ENCODE peak calls at places on chromosome 19, in six cellular contexts. U is brain microvascular endothelial cell, L is thoracic aorta, P is HL-60, X is colonic mucosa, W is left ventricle myocardium inferior. K is an unnamed sample.

GRCh38 chr19:53912653-53913052 is 3.6 kb downstream of the CACNG7 start:
- DNase-seq in U (no peak), L (no peak), P (no peak), X (no peak), W (no peak), K (no peak)

GRCh38 chr19:30481823-30482222 is 109.6 kb downstream of the ZNF536 start:
- DNase-seq in U (no peak), L (no peak), P (no peak), X (no peak), W (no peak), K (no peak)

GRCh38 chr19:1622541-1622940 is 17.3 kb upstream of the UQCR11 start:
- DNase-seq in U (no peak), L (no peak), P (no peak), X (no peak), W (no peak), K (no peak)

GRCh38 chr19:55370305-55370988 is at the start of gene IL11:
- DNase-seq in U (peak; percentile 32), L (no peak), P (no peak), X (no peak), W (no peak), K (no peak)

GRCh38 chr19:4649392-4650094 is 10.2 kb downstream of the TNFAIP8L1 start:
- DNase-seq in U (no peak), L (no peak), P (no peak), X (no peak), W (no peak), K (no peak)

GRCh38 chr19:27672309-27673047 is 1540.5 kb downstream of the UQCRFS1 start:
- DNase-seq in U (no peak), L (no peak), P (no peak), X (no peak), W (peak; percentile 32), K (no peak)

GRCh38 chr19:43797556-43797955 is 4.7 kb downstream of the LYPD5 start:
- DNase-seq in U (no peak), L (no peak), P (no peak), X (no peak), W (no peak), K (no peak)

GRCh38 chr19:38362076-38362945 is 12.1 kb upstream of the PSMD8 start:
- DNase-seq in U (peak; percentile 62), L (no peak), P (no peak), X (peak; percentile 95), W (peak; percentile 85), K (no peak)

GRCh38 chr19:3346677-3347353 is 19.6 kb upstream of the NFIC start:
- DNase-seq in U (no peak), L (no peak), P (no peak), X (peak; percentile 55), W (peak; percentile 79), K (no peak)

GRCh38 chr19:29546583-29547190 is 20.9 kb downstream of the VSTM2B start:
- DNase-seq in U (no peak), L (no peak), P (no peak), X (no peak), W (no peak), K (no peak)

GRCh38 chr19:49749055-49749716 is 13.9 kb downstream of the TSKS start:
- DNase-seq in U (no peak), L (no peak), P (no peak), X (no peak), W (no peak), K (no peak)

GRCh38 chr19:10114651-10115391 is 3.3 kb downstream of the P2RY11 start:
- DNase-seq in U (no peak), L (no peak), P (peak; percentile 41), X (no peak), W (no peak), K (no peak)

GRCh38 chr19:15584541-15585115 is 30.4 kb upstream of the CYP4F8 start:
- DNase-seq in U (peak; percentile 40), L (peak; percentile 28), P (peak; percentile 74), X (peak; percentile 85), W (peak; percentile 82), K (no peak)

GRCh38 chr19:3458595-3459284 is 21.6 kb downstream of the SMIM24 start:
- DNase-seq in U (no peak), L (no peak), P (no peak), X (no peak), W (no peak), K (no peak)

GRCh38 chr19:5006201-5006600 is 37.3 kb downstream of the KDM4B start:
- DNase-seq in U (no peak), L (no peak), P (no peak), X (no peak), W (no peak), K (no peak)

GRCh38 chr19:1089126-1089771 is 5.9 kb downstream of the POLR2E start:
- DNase-seq in U (no peak), L (no peak), P (no peak), X (no peak), W (no peak), K (no peak)

GRCh38 chr19:47005164-47005641 is 14.4 kb upstream of the NPAS1 start:
- DNase-seq in U (no peak), L (no peak), P (no peak), X (no peak), W (no peak), K (no peak)

GRCh38 chr19:51891193-51891747 is 3.5 kb upstream of the ZNF577 start:
- DNase-seq in U (no peak), L (no peak), P (no peak), X (no peak), W (no peak), K (no peak)

GRCh38 chr19:35509018-35509652 is 4.3 kb downstream of the DMKN start:
- DNase-seq in U (no peak), L (no peak), P (no peak), X (peak; percentile 67), W (no peak), K (no peak)

GRCh38 chr19:23762884-23763711 is 4.4 kb upstream of the ZNF681 start:
- DNase-seq in U (peak; percentile 60), L (no peak), P (no peak), X (peak; percentile 96), W (peak; percentile 87), K (no peak)

GRCh38 chr19:29370276-29370675 is 155.5 kb upstream of the VSTM2B start:
- DNase-seq in U (no peak), L (no peak), P (no peak), X (no peak), W (no peak), K (no peak)

GRCh38 chr19:55082023-55082851 is 6.6 kb downstream of the EPS8L1 start:
- DNase-seq in U (peak; percentile 57), L (no peak), P (no peak), X (no peak), W (no peak), K (no peak)

GRCh38 chr19:54388001-54388802 is 23.5 kb upstream of the LAIR1 start:
- DNase-seq in U (no peak), L (no peak), P (peak; percentile 78), X (peak; percentile 22), W (peak; percentile 26), K (no peak)

GRCh38 chr19:30799854-30800755 is 427.9 kb downstream of the ZNF536 start:
- DNase-seq in U (no peak), L (no peak), P (no peak), X (peak; percentile 38), W (peak; percentile 44), K (no peak)

GRCh38 chr19:51511353-51511752 is 9.8 kb upstream of the SIGLEC12 start:
- DNase-seq in U (no peak), L (no peak), P (no peak), X (no peak), W (no peak), K (no peak)

GRCh38 chr19:45515081-45515624 is 7.9 kb downstream of the VASP start:
- DNase-seq in U (no peak), L (no peak), P (peak; percentile 96), X (peak; percentile 71), W (peak; percentile 58), K (no peak)

GRCh38 chr19:310781-311496 is 19.7 kb upstream of the PLPP2 start:
- DNase-seq in U (no peak), L (no peak), P (no peak), X (no peak), W (no peak), K (no peak)

GRCh38 chr19:17685451-17686026 is 2.6 kb downstream of the UNC13A start:
- DNase-seq in U (no peak), L (no peak), P (no peak), X (no peak), W (no peak), K (no peak)
- H3K4me3 ChIP-seq in U (no peak overlapping the region), L (no peak overlapping the region), P (no peak overlapping the region), X (no peak overlapping the region), W (no peak overlapping the region), K (no peak overlapping the region)

DNA sequence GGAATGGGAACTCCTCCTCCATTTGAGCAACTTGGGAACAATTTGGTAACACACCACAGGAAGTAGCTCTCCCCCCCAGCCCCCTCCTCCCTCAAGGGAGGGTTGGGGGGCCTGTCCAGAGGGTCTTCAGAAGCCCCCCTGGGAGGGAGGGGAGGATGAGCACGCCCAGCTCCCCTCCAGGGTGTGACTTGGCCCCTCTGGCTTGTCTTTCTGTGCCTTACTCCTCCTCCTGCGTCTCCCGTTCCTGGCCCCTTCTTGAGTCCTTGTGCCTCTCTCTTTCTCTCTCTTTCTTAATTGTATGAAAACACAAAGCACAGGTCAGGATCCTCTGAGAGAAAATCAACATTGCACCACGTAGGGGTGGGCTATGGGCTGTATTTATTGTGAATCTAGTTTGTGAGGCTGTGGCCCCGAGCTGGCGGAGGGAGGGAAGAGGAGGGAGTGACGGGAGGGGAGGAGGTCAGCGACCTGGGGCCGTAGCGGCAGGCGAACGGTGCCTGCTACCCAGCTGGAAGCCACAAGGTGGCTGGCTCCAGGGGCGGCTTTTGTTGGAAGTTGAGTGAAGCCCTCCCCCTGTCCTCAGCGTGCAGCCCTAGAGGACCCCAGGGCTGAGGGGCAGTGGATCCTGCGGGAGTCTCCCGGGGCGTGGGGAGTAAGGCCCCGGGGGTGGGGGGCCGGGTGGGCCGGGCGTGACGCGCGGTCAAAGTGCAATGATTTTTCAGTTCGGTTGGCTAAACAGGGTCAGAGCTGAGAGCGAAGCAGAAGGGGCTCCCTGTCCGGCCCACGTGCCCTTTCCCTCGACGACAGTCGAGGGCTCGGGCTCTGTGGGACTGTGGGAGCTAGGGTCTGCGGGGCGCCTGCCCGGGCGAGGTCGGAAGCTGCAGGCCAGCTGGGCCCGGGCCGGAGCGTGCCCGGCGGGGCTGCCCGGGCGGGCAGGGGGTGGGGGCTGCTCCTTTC is 6.4 kb downstream of the LYL1 start:
- DNase-seq in U (no peak), L (no peak), P (no peak), X (no peak), W (no peak), K (no peak)
- TF ChIP-seq CTCF in U (peak; percentile 42), L (peak; percentile 26), P (peak; percentile 1), X (no peak), W (peak; percentile 40), K (no peak)

GRCh38 chr19:39676004-39676403 is 20.3 kb downstream of the LGALS16 start:
- DNase-seq in U (no peak), L (no peak), P (no peak), X (no peak), W (no peak), K (no peak)

GRCh38 chr19:39670998-39671397 is 15.3 kb downstream of the LGALS16 start:
- DNase-seq in U (no peak), L (no peak), P (no peak), X (no peak), W (no peak), K (no peak)

GRCh38 chr19:39672473-39672872 is 16.8 kb downstream of the LGALS16 start:
- DNase-seq in U (no peak), L (no peak), P (no peak), X (no peak), W (no peak), K (no peak)

GRCh38 chr19:39671739-39672363 is 16.1 kb downstream of the LGALS16 start:
- DNase-seq in U (peak; percentile 48), L (no peak), P (peak; percentile 3), X (peak; percentile 33), W (no peak), K (no peak)
- H3K27me3 ChIP-seq in U (no peaks in the 10 kb centered on the region), L (no peaks in the 10 kb centered on the region), P (peaks cover 9% of the 10 kb centered on the region), X (no peaks in the 10 kb centered on the region), W (peaks cover 27% of the 10 kb centered on the region), K (peaks cover 3% of the 10 kb centered on the region)

GRCh38 chr19:14507704-14508246 is 10.4 kb downstream of the DNAJB1 start:
- DNase-seq in U (peak; percentile 92), L (no peak), P (peak; percentile 70), X (no peak), W (no peak), K (peak; percentile 42)
- H3K4me3 ChIP-seq in U (no peak overlapping the region), L (no peak overlapping the region), P (no peak overlapping the region), X (no peak overlapping the region), W (no peak overlapping the region), K (no peak overlapping the region)